ENCODE peak calls at places on chromosomes 7 and 10, in four cellular contexts. L, P, V and O are unnamed samples.

GRCh38 chr7:56537952-56538351 is 421.7 kb upstream of the NUPR2 start:
- DNase-seq in L (no peak), P (no peak), V (no peak), O (no peak)

GRCh38 chr10:58577394-58577793 is 64.7 kb downstream of the BICC1 start:
- DNase-seq in L (no peak), P (peak), V (peak), O (no peak)

GRCh38 chr7:139403601-139404000 is 43.9 kb downstream of the LUC7L2 start:
- DNase-seq in L (no peak), P (no peak), V (no peak), O (no peak)

GRCh38 chr7:28853834-28854749 is 104.0 kb downstream of the TRIL start:
- DNase-seq in L (peak), P (no peak), V (no peak), O (peak)

GRCh38 chr7:157932498-157933218 is 595.9 kb downstream of the DNAJB6 start:
- DNase-seq in L (peak), P (no peak), V (no peak), O (no peak)

GRCh38 chr10:51224610-51225230 is 150.4 kb downstream of the PRKG1 start:
- DNase-seq in L (no peak), P (no peak), V (peak), O (no peak)

GRCh38 chr7:116530107-116530820 is 5.4 kb downstream of the CAV1 start:
- DNase-seq in L (no peak), P (no peak), V (no peak), O (no peak)

GRCh38 chr7:370775-371118 is 80.8 kb downstream of the FOXL3 start:
- DNase-seq in L (no peak), P (no peak), V (no peak), O (no peak)

GRCh38 chr7:119472398-119473038 is 800.5 kb upstream of the KCND2 start:
- DNase-seq in L (no peak), P (no peak), V (no peak), O (no peak)

GRCh38 chr7:138350701-138351357 is 109.2 kb upstream of the TRIM24 start:
- DNase-seq in L (no peak), P (no peak), V (no peak), O (no peak)

GRCh38 chr7:156650042-156650441 is 9.5 kb downstream of the RNF32 start:
- DNase-seq in L (no peak), P (no peak), V (no peak), O (no peak)

GRCh38 chr10:109205929-109206585 is 717.3 kb downstream of the XPNPEP1 start:
- DNase-seq in L (peak), P (peak), V (peak), O (no peak)

GRCh38 chr7:35727571-35727970 is 32.6 kb upstream of the HERPUD2 start:
- DNase-seq in L (peak), P (no peak), V (no peak), O (no peak)

DNA sequence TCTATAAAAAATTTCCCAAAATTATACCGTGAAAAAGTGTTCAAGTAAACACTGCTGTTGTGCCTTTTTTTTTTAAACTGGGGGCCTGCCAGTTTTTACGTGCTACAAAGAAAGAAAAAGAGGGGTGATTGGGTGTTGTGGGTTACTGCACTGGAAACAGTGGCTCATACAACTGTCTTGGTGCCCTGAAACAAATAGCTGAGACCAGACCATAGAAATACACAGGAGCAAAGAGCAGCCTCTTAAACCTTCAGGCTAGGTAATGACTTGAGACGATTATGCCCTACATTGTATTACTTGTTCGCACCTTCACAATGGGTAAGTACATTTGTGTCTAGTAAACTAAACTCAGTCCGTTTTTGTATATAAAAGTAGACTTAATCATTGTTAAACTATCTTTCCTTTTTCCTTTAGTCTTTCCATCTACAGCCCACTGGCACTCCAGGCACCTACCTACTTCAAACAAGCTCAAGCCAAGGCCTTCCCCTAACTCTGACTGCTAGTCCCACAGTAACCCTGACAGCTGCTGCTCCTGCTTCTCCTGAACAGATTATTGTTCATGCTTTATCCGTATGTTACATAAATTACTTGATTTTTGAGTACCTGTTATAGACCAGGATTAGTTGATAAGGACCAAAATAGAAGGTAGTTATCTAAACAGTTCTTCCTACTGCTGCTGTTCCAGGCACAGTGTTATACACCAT is 26.6 kb downstream of the TMEM243 start:
- DNase-seq in L (no peak), P (no peak), V (no peak), O (no peak)
- TF ChIP-seq CTCF in L (no peak), P (no peak), V (no peak), O (no peak)

DNA sequence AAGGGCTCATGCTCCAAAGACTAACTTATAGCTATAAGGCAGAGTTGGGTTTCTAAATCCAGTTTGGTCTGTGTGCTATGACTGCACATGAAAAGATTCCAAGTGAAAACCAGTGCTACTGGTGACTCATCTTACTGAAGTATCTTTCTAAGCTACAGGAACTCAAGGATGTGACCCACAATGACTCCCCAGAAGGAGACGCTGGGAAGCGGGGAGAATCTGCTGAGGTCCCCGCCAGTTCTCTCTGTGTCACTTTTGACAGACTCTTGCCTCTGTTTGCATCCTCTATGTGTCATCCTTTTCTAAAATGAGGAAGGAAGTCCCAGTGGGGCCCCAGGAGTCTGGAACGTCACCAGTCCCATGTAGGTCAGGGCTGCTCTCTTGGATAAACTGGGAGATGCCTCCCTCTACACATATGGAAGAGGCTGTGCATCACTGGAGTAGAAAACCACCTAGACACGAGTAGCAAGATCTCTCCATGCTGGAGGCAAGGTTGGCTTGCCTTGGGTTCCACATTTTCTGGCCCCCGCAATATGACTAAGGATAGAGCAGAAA is 28.8 kb upstream of the GPR26 start:
- DNase-seq in L (no peak), P (no peak), V (no peak), O (peak)
- TF ChIP-seq CTCF in L (no peak), P (no peak), V (no peak), O (no peak)

GRCh38 chr7:20198295-20198694 is 18.9 kb downstream of the MACC1 start:
- DNase-seq in L (no peak), P (no peak), V (no peak), O (no peak)

GRCh38 chr7:20197125-20197524 is 20.1 kb downstream of the MACC1 start:
- DNase-seq in L (no peak), P (no peak), V (no peak), O (no peak)

GRCh38 chr7:20199015-20199737 is 18.0 kb downstream of the MACC1 start:
- DNase-seq in L (peak), P (no peak), V (no peak), O (no peak)

GRCh38 chr7:20200361-20200760 is 16.8 kb downstream of the MACC1 start:
- DNase-seq in L (no peak), P (no peak), V (no peak), O (no peak)

DNA sequence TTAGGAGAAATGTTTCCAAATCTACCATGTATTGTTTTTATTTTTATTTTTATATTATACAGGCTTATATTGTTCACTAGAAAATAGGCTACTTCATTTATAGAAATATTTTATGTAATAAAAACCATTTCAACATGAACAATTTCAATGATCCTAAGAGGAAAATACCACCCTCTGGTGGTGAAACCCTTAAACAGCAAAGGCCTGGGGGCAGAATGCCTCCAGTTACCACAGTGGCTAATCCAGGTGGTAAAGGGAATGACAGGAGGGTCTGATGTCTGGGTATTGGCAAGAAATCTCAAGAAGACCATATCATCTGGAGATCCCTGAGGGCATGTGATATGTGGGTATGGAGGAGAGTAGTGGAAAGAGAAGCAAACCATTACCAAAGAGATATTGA is 19.3 kb downstream of the MACC1 start:
- DNase-seq in L (no peak), P (no peak), V (no peak), O (no peak)
- TF ChIP-seq CTCF in L (peak), P (peak), V (no peak), O (peak)

GRCh38 chr10:100636848-100637553 is 101.3 kb downstream of the HIF1AN start:
- DNase-seq in L (no peak), P (no peak), V (no peak), O (no peak)

GRCh38 chr10:100625821-100626220 is 90.1 kb downstream of the HIF1AN start:
- DNase-seq in L (no peak), P (no peak), V (no peak), O (no peak)

GRCh38 chr10:100634034-100634433 is 98.3 kb downstream of the HIF1AN start:
- DNase-seq in L (no peak), P (no peak), V (no peak), O (no peak)

GRCh38 chr10:100632027-100632426 is 96.3 kb downstream of the HIF1AN start:
- DNase-seq in L (no peak), P (no peak), V (no peak), O (no peak)

DNA sequence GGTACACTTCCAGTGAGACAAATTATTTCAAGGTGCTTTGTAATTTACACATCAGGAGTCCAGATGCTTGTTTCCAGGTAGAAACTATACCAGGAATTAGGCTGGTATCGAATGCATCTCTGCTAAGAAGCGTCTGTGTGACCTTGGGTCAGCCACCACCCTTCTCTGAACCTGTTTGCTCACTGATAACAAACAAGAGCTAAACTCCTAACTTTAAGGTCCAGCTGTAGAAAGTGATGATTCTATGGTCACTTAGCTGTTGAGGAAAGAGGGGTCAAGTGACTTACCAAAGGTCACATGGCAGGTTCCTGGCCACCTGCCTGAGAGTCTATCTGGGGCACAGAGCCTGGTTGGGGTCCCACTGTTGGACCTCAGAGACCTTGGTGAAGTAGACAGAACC is 95.4 kb downstream of the HIF1AN start:
- DNase-seq in L (no peak), P (no peak), V (no peak), O (no peak)
- TF ChIP-seq CTCF in L (no peak), P (no peak), V (no peak), O (no peak)

DNA sequence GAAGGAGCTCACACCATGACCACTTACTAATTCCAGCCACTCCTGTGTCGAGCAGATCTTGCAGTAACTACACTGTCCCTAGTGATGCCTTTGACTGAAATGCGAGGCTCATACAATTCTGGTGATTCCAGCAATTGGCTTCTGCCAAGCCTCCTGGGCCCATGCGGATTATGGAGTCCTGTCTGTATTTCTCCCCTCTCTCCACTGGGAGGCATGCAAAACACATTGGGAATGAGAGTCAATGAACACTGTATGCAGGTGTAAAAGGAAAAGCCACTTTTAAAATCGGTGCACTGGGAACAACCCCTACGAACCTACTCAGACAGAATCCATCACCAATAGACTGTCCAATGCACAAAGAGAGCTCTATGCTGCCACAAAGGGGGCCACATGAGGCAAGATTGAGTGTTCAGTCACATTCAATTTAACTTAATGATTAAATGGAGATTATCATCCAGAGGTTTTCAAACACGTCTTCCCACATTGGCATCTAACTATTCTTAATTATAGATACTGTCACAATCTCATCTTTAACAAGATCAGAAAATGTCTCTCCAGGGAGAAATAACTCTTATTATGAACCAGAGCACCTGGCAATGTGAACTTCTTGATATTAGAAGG is 550.6 kb downstream of the GLRX3 start:
- DNase-seq in L (no peak), P (no peak), V (no peak), O (no peak)
- TF ChIP-seq CTCF in L (no peak), P (no peak), V (no peak), O (no peak)

GRCh38 chr7:46129831-46130230 is 208.8 kb upstream of the IGFBP3 start:
- DNase-seq in L (no peak), P (no peak), V (no peak), O (no peak)
- TF ChIP-seq CTCF in L (no peak), P (no peak), V (no peak), O (no peak)

DNA sequence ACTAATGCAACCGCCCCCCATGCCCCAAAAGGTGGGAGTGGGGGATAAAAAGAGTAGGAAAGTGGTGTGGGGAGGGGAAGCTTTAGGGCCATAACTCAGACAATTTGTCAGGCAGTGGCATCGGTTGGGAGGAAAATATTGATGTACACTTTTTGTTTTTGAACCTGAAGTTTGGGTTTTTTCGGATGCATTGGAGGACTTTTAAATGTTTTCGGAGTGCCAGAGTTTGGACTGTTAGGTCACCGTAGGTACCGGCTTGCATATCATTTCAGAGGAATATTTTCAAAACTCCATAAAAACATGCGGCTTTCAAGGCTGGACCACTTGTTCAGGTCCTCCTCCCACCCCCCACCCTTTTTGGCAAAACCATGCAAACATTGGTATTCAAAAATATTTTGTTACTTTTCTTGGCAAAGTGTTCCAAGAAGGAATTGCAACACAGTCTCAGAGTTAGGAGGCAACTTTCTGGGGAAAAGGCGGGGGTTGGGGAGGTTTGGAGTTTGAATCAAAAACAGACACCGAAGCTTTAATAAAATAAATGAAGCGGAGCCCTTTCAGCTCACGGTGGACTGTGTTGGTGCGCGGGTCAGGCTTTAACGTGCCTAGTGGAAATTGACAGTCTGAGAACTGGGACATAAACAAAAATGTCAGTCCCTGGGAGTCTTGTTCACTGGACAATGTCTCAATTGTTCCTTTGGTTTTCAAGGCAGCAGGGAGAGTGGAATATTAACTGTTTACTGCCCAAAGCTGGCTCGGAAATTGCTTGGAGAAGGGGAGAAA is 109.1 kb downstream of the TCF7L2 start:
- DNase-seq in L (no peak), P (peak), V (no peak), O (no peak)
- TF ChIP-seq CTCF in L (no peak), P (no peak), V (no peak), O (no peak)

DNA sequence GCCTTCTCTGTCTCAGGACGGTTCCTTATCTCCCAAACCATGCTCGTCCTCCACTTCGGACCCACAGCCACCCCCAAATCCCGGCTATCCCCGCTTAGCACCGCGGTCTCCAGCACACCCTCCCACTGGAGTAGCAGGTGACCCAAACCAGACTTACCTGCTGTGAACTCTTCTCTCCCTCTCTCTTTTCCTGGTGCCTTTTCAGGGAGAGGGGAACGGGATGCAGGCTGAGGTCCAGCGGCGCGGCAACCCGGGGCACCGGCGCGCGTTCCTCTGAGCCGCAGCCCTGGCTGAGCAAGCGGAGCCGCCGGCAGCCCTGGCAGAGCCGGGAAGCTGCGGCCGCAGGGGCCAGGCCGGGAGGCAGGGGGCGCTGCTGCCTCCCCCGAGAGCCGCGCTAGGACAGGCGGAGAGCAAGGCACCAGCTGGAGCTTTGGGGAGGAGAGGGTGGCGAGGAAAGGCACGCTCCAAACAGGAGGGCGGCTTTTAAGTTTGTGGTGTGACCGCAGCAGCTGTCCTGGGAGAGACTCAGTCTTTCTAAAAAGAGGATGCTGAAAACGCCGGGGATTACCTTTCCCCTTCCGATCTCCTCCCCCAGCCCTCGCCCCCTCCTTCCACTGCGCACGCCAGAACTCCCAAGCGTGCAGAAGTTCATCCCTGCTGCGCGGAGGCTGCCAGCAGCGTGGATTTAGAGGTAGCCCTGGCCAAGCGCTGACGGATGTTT is at the start of gene SEMA3D:
- DNase-seq in L (peak), P (peak), V (no peak), O (peak)
- TF ChIP-seq CTCF in L (peak), P (peak), V (peak), O (peak)

DNA sequence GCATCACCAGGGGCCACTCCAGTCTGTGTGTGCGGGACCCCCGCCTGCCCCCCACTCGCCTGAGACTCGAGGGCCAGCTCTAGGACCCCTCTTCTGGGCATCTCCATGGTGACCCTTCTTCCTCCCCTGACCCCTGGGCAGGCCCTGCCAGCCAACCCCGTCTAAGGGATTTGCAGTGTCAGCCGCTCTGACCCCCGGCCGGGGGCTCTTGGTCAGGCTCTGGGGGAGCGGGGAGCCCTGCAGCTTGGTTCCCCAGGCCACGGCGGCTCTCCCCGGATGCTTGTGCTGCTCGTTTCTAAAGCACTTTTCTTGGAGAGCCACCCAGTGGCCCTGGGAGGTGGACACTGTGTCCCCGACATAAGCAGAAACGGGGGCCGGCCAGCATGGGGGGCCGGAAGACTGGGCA is 5.3 kb downstream of the TTYH3 start:
- DNase-seq in L (no peak), P (no peak), V (no peak), O (no peak)
- TF ChIP-seq CTCF in L (no peak), P (no peak), V (no peak), O (no peak)

GRCh38 chr7:32490127-32490796 is at the start of gene LSM5:
- DNase-seq in L (peak), P (peak), V (no peak), O (peak)

GRCh38 chr7:32496052-32496813 is 944 bp downstream of the AVL9 start:
- DNase-seq in L (no peak), P (no peak), V (no peak), O (no peak)

GRCh38 chr7:32489788-32490126 is 423 bp downstream of the LSM5 start:
- DNase-seq in L (no peak), P (no peak), V (no peak), O (no peak)

GRCh38 chr7:32495298-32496051 is at the start of gene AVL9:
- DNase-seq in L (peak), P (peak), V (no peak), O (peak)

DNA sequence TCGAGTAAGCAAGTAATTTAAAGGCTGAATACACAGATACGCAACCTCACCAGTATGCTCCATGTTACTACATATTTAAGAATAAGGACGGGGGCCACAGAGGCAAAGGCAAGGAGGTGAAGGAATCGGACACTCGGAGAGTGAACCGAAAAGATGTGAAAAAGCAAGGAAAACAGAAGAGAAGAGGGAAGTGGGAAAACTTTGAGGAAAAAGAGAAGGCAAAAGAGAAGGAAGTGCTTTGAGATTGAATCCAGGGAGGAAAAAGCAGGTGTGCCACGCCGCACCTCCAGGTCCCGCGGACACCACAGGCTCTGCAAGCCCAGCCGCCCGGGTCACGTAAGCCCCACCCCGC is 367 bp upstream of the AVL9 start:
- DNase-seq in L (no peak), P (no peak), V (no peak), O (no peak)
- TF ChIP-seq CTCF in L (no peak), P (no peak), V (no peak), O (no peak)